ENCODE peak calls at places on chromosomes 5 and 9, in five cellular contexts. A is CD4-positive, alpha-beta T cell; D is omental fat pad; L is left lung; U is GM10248. Q is an unnamed sample.

GRCh38 chr9:70902705-70903131 is 218.7 kb downstream of the TRPM3 start:
- DNase-seq in A (no peak), D (no peak), L (no peak), U (no peak), Q (peak; percentile 95)

GRCh38 chr9:115117999-115118470 is at the start of gene TNC:
- DNase-seq in A (no peak), D (peak; percentile 55), L (peak; percentile 71), U (no peak), Q (peak; percentile 77)

GRCh38 chr5:150140830-150141229 is 14.8 kb downstream of the PDGFRB start:
- DNase-seq in A (no peak), D (no peak), L (no peak), U (no peak), Q (peak; percentile 49)

GRCh38 chr5:93355691-93356090 is 225.3 kb downstream of the NR2F1-AS1 start:
- DNase-seq in A (no peak), D (no peak), L (no peak), U (no peak), Q (no peak)

GRCh38 chr5:147310059-147310704 is 75.4 kb downstream of the STK32A start:
- DNase-seq in A (no peak), D (no peak), L (peak; percentile 90), U (no peak), Q (peak; percentile 59)

GRCh38 chr9:77946969-77947368 is 84.6 kb downstream of the GNAQ start:
- DNase-seq in A (no peak), D (no peak), L (no peak), U (no peak), Q (no peak)

GRCh38 chr9:89380437-89381307 is 62.4 kb downstream of the SECISBP2 start:
- DNase-seq in A (no peak), D (no peak), L (no peak), U (no peak), Q (no peak)

GRCh38 chr5:43066231-43066798 is 26.2 kb upstream of the ANXA2R start:
- DNase-seq in A (peak; percentile 70), D (no peak), L (peak; percentile 95), U (peak; percentile 51), Q (peak; percentile 31)

GRCh38 chr5:43014522-43014921 is 25.6 kb downstream of the ANXA2R start:
- DNase-seq in A (no peak), D (no peak), L (no peak), U (no peak), Q (no peak)

GRCh38 chr5:134026521-134027202 is 21.9 kb upstream of the VDAC1 start:
- DNase-seq in A (peak; percentile 42), D (no peak), L (no peak), U (peak; percentile 79), Q (peak; percentile 44)
- TF ChIP-seq CTCF in A (peak; percentile 64), D (no peak), L (peak; percentile 23), U (peak; percentile 49), Q (peak; percentile 73)

GRCh38 chr5:82494942-82495341 is 216.8 kb upstream of the RPS23 start:
- DNase-seq in A (no peak), D (no peak), L (no peak), U (no peak), Q (peak; percentile 5)
- TF ChIP-seq CTCF in A (no peak), D (no peak), L (no peak), U (no peak), Q (peak; percentile 67)

GRCh38 chr9:22990349-22990748 is 543.7 kb downstream of the DMRTA1 start:
- DNase-seq in A (no peak), D (no peak), L (no peak), U (no peak), Q (no peak)

DNA sequence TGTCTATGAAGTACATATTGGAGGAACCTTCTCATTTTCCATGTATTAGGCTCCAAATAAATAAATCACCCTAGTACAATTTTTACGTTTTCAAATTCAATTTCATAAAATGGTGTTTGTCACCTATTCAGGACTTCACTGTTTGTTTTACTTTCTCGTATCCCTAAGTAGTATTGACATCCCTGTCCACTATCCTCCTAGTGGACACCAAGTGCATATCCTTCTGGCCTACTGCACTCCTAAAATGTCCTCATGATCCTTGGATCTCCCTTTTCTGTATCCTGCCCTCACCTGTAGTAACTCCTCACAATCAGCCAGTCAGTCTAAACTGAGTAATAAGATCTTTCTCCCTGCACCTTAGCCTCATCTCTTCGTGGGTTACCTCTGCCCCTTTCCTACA is 539.9 kb downstream of the DMRTA1 start:
- DNase-seq in A (no peak), D (no peak), L (no peak), U (no peak), Q (no peak)
- TF ChIP-seq CTCF in A (no peak), D (no peak), L (no peak), U (no peak), Q (peak; percentile 40)

GRCh38 chr9:36143242-36143641 is 6.7 kb downstream of the GLIPR2 start:
- DNase-seq in A (no peak), D (no peak), L (no peak), U (no peak), Q (no peak)

GRCh38 chr9:36142510-36143161 is 6.1 kb downstream of the GLIPR2 start:
- DNase-seq in A (no peak), D (no peak), L (no peak), U (no peak), Q (no peak)

GRCh38 chr9:36140086-36141084 is 3.9 kb downstream of the GLIPR2 start:
- DNase-seq in A (no peak), D (no peak), L (no peak), U (no peak), Q (no peak)

GRCh38 chr9:36141761-36142160 is 5.2 kb downstream of the GLIPR2 start:
- DNase-seq in A (no peak), D (no peak), L (no peak), U (no peak), Q (no peak)

GRCh38 chr9:36141288-36141687 is 4.8 kb downstream of the GLIPR2 start:
- DNase-seq in A (no peak), D (no peak), L (no peak), U (no peak), Q (peak; percentile 55)
- TF ChIP-seq CTCF in A (no peak), D (no peak), L (no peak), U (no peak), Q (peak; percentile 71)

GRCh38 chr9:83108208-83108607 is 45.3 kb upstream of the RASEF start:
- DNase-seq in A (no peak), D (no peak), L (no peak), U (no peak), Q (no peak)

GRCh38 chr9:83111169-83111568 is 48.2 kb upstream of the RASEF start:
- DNase-seq in A (no peak), D (no peak), L (no peak), U (no peak), Q (no peak)

GRCh38 chr9:83106772-83107171 is 43.8 kb upstream of the RASEF start:
- DNase-seq in A (no peak), D (no peak), L (no peak), U (no peak), Q (no peak)

GRCh38 chr9:83106272-83106671 is 43.3 kb upstream of the RASEF start:
- DNase-seq in A (no peak), D (no peak), L (no peak), U (no peak), Q (no peak)
- TF ChIP-seq CTCF in A (no peak), D (no peak), L (no peak), U (no peak), Q (no peak)

Q was measured in HFFc6.